ENCODE peak calls at places on chromosomes 7 and 10, in six cellular contexts. One of them, this sample, is unnamed.

GRCh38 chr7:27095897-27096755 is at the start of gene HOXA1:
- DNase-seq in MM.1S: peak; percentile 75
- DNase-seq in fibroblast of lung: peak; percentile 95
- DNase-seq in mammary epithelial cell: peak; percentile 92
- DNase-seq in hepatocyte: peak; percentile 86
- DNase-seq in A673: peak; percentile 41
- DNase-seq in this sample: peak; percentile 89

GRCh38 chr10:102975483-102976057 is 57.5 kb downstream of the CNNM2 start:
- DNase-seq in MM.1S: no peak
- DNase-seq in fibroblast of lung: no peak
- DNase-seq in mammary epithelial cell: peak; percentile 3
- DNase-seq in hepatocyte: no peak
- DNase-seq in A673: no peak
- DNase-seq in this sample: peak; percentile 41

GRCh38 chr7:107017965-107018714 is 26.4 kb upstream of the PRKAR2B start:
- DNase-seq in MM.1S: no peak
- DNase-seq in fibroblast of lung: no peak
- DNase-seq in mammary epithelial cell: no peak
- DNase-seq in hepatocyte: no peak
- DNase-seq in A673: no peak
- DNase-seq in this sample: no peak

GRCh38 chr10:124589491-124590006 is 127.9 kb downstream of the LHPP start:
- DNase-seq in MM.1S: no peak
- DNase-seq in fibroblast of lung: peak; percentile 31
- DNase-seq in mammary epithelial cell: no peak
- DNase-seq in hepatocyte: no peak
- DNase-seq in A673: no peak
- DNase-seq in this sample: no peak

GRCh38 chr7:100974021-100974420 is 4.7 kb downstream of the MUC12 start:
- DNase-seq in MM.1S: no peak
- DNase-seq in fibroblast of lung: no peak
- DNase-seq in mammary epithelial cell: peak; percentile 29
- DNase-seq in hepatocyte: no peak
- DNase-seq in A673: no peak
- DNase-seq in this sample: peak; percentile 31

GRCh38 chr7:102927303-102927933 is 14.6 kb downstream of the LRRC17 start:
- DNase-seq in MM.1S: no peak
- DNase-seq in fibroblast of lung: no peak
- DNase-seq in mammary epithelial cell: peak; percentile 8
- DNase-seq in hepatocyte: no peak
- DNase-seq in A673: no peak
- DNase-seq in this sample: peak; percentile 81

GRCh38 chr7:74078461-74078860 is 5.1 kb upstream of the LIMK1 start:
- DNase-seq in MM.1S: no peak
- DNase-seq in fibroblast of lung: no peak
- DNase-seq in mammary epithelial cell: no peak
- DNase-seq in hepatocyte: no peak
- DNase-seq in A673: no peak
- DNase-seq in this sample: no peak

GRCh38 chr7:123120286-123120685 is 79.5 kb downstream of the SLC13A1 start:
- DNase-seq in MM.1S: no peak
- DNase-seq in fibroblast of lung: peak; percentile 47
- DNase-seq in mammary epithelial cell: peak; percentile 4
- DNase-seq in hepatocyte: no peak
- DNase-seq in A673: peak; percentile 85
- DNase-seq in this sample: peak; percentile 57

GRCh38 chr7:26525413-26526287 is 234.0 kb downstream of the SNX10 start:
- DNase-seq in MM.1S: no peak
- DNase-seq in fibroblast of lung: no peak
- DNase-seq in mammary epithelial cell: no peak
- DNase-seq in hepatocyte: no peak
- DNase-seq in A673: no peak
- DNase-seq in this sample: no peak

GRCh38 chr7:27153526-27153925 is 1.1 kb upstream of the HOXA3 start:
- DNase-seq in MM.1S: no peak
- DNase-seq in fibroblast of lung: no peak
- DNase-seq in mammary epithelial cell: no peak
- DNase-seq in hepatocyte: no peak
- DNase-seq in A673: no peak
- DNase-seq in this sample: no peak

GRCh38 chr10:33465747-33466146 is 131.3 kb upstream of the NRP1 start:
- DNase-seq in MM.1S: no peak
- DNase-seq in fibroblast of lung: peak; percentile 46
- DNase-seq in mammary epithelial cell: no peak
- DNase-seq in hepatocyte: no peak
- DNase-seq in A673: no peak
- DNase-seq in this sample: no peak

GRCh38 chr10:60140681-60141632 is 234.6 kb upstream of the CCDC6 start:
- DNase-seq in MM.1S: no peak
- DNase-seq in fibroblast of lung: peak; percentile 58
- DNase-seq in mammary epithelial cell: no peak
- DNase-seq in hepatocyte: peak; percentile 75
- DNase-seq in A673: peak; percentile 71
- DNase-seq in this sample: peak; percentile 53

GRCh38 chr7:16644987-16645592 is 464 bp downstream of the ANKMY2 start:
- DNase-seq in MM.1S: no peak
- DNase-seq in fibroblast of lung: peak; percentile 39
- DNase-seq in mammary epithelial cell: no peak
- DNase-seq in hepatocyte: no peak
- DNase-seq in A673: peak; percentile 47
- DNase-seq in this sample: no peak

GRCh38 chr7:134701272-134701671 is 54.6 kb downstream of the BPGM start:
- DNase-seq in MM.1S: peak; percentile 27
- DNase-seq in fibroblast of lung: peak; percentile 29
- DNase-seq in mammary epithelial cell: no peak
- DNase-seq in hepatocyte: no peak
- DNase-seq in A673: peak; percentile 45
- DNase-seq in this sample: no peak
- TF ChIP-seq CTCF in MM.1S: peak; percentile 48
- TF ChIP-seq CTCF in fibroblast of lung: peak; percentile 26
- TF ChIP-seq CTCF in mammary epithelial cell: peak; percentile 42
- TF ChIP-seq CTCF in hepatocyte: no peak
- TF ChIP-seq CTCF in A673: peak; percentile 58
- TF ChIP-seq CTCF in this sample: peak; percentile 53

DNA sequence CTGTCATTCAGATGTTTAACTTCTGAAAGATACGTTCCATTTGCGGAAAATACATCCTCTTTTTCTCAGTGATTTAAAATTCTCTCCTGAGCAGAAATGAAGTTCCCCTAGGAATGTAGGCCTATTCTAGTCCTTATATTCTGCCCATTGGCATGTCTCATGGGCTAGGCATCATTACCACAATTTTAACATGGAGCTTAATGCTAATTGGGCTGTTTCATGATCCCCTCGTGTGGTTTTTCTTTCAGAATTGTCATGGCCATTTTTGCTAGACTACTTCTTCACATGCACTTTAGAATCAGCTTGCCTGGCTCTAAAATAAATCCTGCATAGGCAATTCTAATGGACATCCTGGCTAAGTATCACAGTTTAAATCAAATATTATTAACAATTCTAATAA is 1.0 kb downstream of the TMEM176B start:
- DNase-seq in MM.1S: no peak
- DNase-seq in fibroblast of lung: no peak
- DNase-seq in mammary epithelial cell: no peak
- DNase-seq in hepatocyte: no peak
- DNase-seq in A673: no peak
- DNase-seq in this sample: no peak
- H3K27me3 ChIP-seq in MM.1S: peaks cover 34% of the 10 kb centered on the region
- H3K27me3 ChIP-seq in fibroblast of lung: peaks cover 15% of the 10 kb centered on the region
- H3K27me3 ChIP-seq in mammary epithelial cell: peaks cover 30% of the 10 kb centered on the region
- H3K27me3 ChIP-seq in hepatocyte: peaks cover 32% of the 10 kb centered on the region
- H3K27me3 ChIP-seq in A673: no peaks in the 10 kb centered on the region
- H3K27me3 ChIP-seq in this sample: peaks cover 11% of the 10 kb centered on the region

GRCh38 chr7:12194426-12194825 is 16.7 kb upstream of the TMEM106B start:
- DNase-seq in MM.1S: no peak
- DNase-seq in fibroblast of lung: no peak
- DNase-seq in mammary epithelial cell: no peak
- DNase-seq in hepatocyte: no peak
- DNase-seq in A673: no peak
- DNase-seq in this sample: no peak
- TF ChIP-seq EZH2 in MM.1S: no peak
- TF ChIP-seq EZH2 in fibroblast of lung: no peak
- TF ChIP-seq EZH2 in mammary epithelial cell: no peak
- TF ChIP-seq EZH2 in hepatocyte: no peak
- TF ChIP-seq EZH2 in A673: no peak
- TF ChIP-seq EZH2 in this sample: no peak

GRCh38 chr10:35639651-35640311 is 2.3 kb downstream of the FZD8 start:
- DNase-seq in MM.1S: no peak
- DNase-seq in fibroblast of lung: peak; percentile 33
- DNase-seq in mammary epithelial cell: peak; percentile 46
- DNase-seq in hepatocyte: peak; percentile 59
- DNase-seq in A673: peak; percentile 65
- DNase-seq in this sample: peak; percentile 29
- TF ChIP-seq CTCF in MM.1S: no peak
- TF ChIP-seq CTCF in fibroblast of lung: no peak
- TF ChIP-seq CTCF in mammary epithelial cell: no peak
- TF ChIP-seq CTCF in hepatocyte: no peak
- TF ChIP-seq CTCF in A673: no peak
- TF ChIP-seq CTCF in this sample: no peak

DNA sequence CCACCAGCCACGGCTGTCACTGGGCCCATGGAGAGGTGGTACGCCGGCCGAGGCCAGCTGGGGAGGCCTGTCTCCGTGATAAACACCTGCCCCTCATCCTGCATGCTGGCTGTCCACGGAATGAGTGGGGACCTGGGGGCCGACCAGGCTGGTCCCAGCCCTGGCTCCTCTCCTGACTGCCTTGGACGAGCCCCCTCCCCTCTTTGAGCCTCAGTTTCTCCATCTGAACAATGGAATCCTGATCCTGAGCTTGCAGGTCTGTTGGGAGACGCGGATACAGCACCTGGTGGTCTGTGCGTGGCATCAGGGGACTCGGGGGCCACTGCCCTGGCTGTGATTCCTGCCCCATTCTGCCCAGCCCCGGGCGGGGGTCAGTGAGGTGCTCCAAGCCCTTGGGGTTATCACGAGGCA is 109.9 kb downstream of the MICALL2 start:
- DNase-seq in MM.1S: no peak
- DNase-seq in fibroblast of lung: no peak
- DNase-seq in mammary epithelial cell: no peak
- DNase-seq in hepatocyte: no peak
- DNase-seq in A673: no peak
- DNase-seq in this sample: no peak
- H3K27me3 ChIP-seq in MM.1S: peaks cover 82% of the 10 kb centered on the region
- H3K27me3 ChIP-seq in fibroblast of lung: no peaks in the 10 kb centered on the region
- H3K27me3 ChIP-seq in mammary epithelial cell: peaks cover 4% of the 10 kb centered on the region
- H3K27me3 ChIP-seq in hepatocyte: no peaks in the 10 kb centered on the region
- H3K27me3 ChIP-seq in A673: no peaks in the 10 kb centered on the region
- H3K27me3 ChIP-seq in this sample: peaks cover 7% of the 10 kb centered on the region

GRCh38 chr7:155459867-155460461 is 2.0 kb downstream of the EN2 start:
- DNase-seq in MM.1S: no peak
- DNase-seq in fibroblast of lung: no peak
- DNase-seq in mammary epithelial cell: no peak
- DNase-seq in hepatocyte: no peak
- DNase-seq in A673: no peak
- DNase-seq in this sample: no peak
- TF ChIP-seq EZH2 in MM.1S: no peak
- TF ChIP-seq EZH2 in fibroblast of lung: no peak
- TF ChIP-seq EZH2 in mammary epithelial cell: no peak
- TF ChIP-seq EZH2 in hepatocyte: peak; percentile 96
- TF ChIP-seq EZH2 in A673: peak; percentile 2
- TF ChIP-seq EZH2 in this sample: no peak